ENCODE peak calls at places on chromosomes 4 and X, in five cellular contexts. One of them, this sample, is unnamed. For H3K36me3, the result is how much of the 10 kb centered on the place peaks cover.

GRCh38 chrX:52337410-52337809 is 31.4 kb upstream of the XAGE2 start:
- DNase-seq in H7: no peak
- DNase-seq in upper lobe of left lung: no peak
- DNase-seq in CD8-positive, alpha-beta memory T cell: no peak
- DNase-seq in left lung: no peak
- DNase-seq in this sample: no peak

GRCh38 chr4:40976343-40976742 is 226.6 kb downstream of the NSUN7 start:
- DNase-seq in left lung: no peak
- DNase-seq in upper lobe of left lung: no peak
- DNase-seq in H7: peak
- DNase-seq in CD8-positive, alpha-beta memory T cell: no peak
- DNase-seq in this sample: peak

GRCh38 chr4:15425520-15425919 is 2.3 kb upstream of the C1QTNF7 start:
- DNase-seq in CD8-positive, alpha-beta memory T cell: no peak
- DNase-seq in upper lobe of left lung: no peak
- DNase-seq in H7: no peak
- DNase-seq in left lung: no peak
- DNase-seq in this sample: no peak

GRCh38 chr4:155759372-155760252 is 791 bp downstream of the GUCY1B1 start:
- DNase-seq in CD8-positive, alpha-beta memory T cell: no peak
- DNase-seq in upper lobe of left lung: peak
- DNase-seq in H7: peak
- DNase-seq in left lung: peak
- DNase-seq in this sample: peak

GRCh38 chr4:150297861-150298474 is 219.7 kb downstream of the DCLK2 start:
- DNase-seq in upper lobe of left lung: no peak
- DNase-seq in CD8-positive, alpha-beta memory T cell: no peak
- DNase-seq in left lung: no peak
- DNase-seq in H7: peak
- DNase-seq in this sample: peak

GRCh38 chr4:29423836-29424721 is 1296.1 kb upstream of the PCDH7 start:
- DNase-seq in CD8-positive, alpha-beta memory T cell: no peak
- DNase-seq in H7: no peak
- DNase-seq in left lung: no peak
- DNase-seq in upper lobe of left lung: no peak
- DNase-seq in this sample: no peak

GRCh38 chrX:18252644-18253359 is 32.1 kb upstream of the BEND2 start:
- DNase-seq in left lung: no peak
- DNase-seq in H7: peak
- DNase-seq in upper lobe of left lung: no peak
- DNase-seq in CD8-positive, alpha-beta memory T cell: no peak
- DNase-seq in this sample: no peak

GRCh38 chr4:61985426-61985825 is 785.3 kb downstream of the ADGRL3 start:
- DNase-seq in upper lobe of left lung: no peak
- DNase-seq in CD8-positive, alpha-beta memory T cell: no peak
- DNase-seq in H7: no peak
- DNase-seq in left lung: no peak
- DNase-seq in this sample: no peak

GRCh38 chrX:42783456-42783855 is 5.5 kb upstream of the PPP1R2C start:
- DNase-seq in CD8-positive, alpha-beta memory T cell: no peak
- DNase-seq in upper lobe of left lung: no peak
- DNase-seq in H7: no peak
- DNase-seq in left lung: no peak
- DNase-seq in this sample: no peak

GRCh38 chrX:45295587-45295986 is 94.9 kb upstream of the DIPK2B start:
- DNase-seq in H7: no peak
- DNase-seq in left lung: no peak
- DNase-seq in CD8-positive, alpha-beta memory T cell: no peak
- DNase-seq in upper lobe of left lung: no peak
- DNase-seq in this sample: peak

GRCh38 chrX:2425281-2426071 is 75.3 kb downstream of the DHRSX start:
- DNase-seq in CD8-positive, alpha-beta memory T cell: no peak
- DNase-seq in upper lobe of left lung: no peak
- DNase-seq in left lung: no peak
- DNase-seq in H7: peak
- DNase-seq in this sample: no peak

GRCh38 chr4:146478009-146478408 is 43.7 kb downstream of the SLC10A7 start:
- DNase-seq in CD8-positive, alpha-beta memory T cell: no peak
- DNase-seq in left lung: no peak
- DNase-seq in H7: no peak
- DNase-seq in upper lobe of left lung: no peak
- DNase-seq in this sample: peak

GRCh38 chr4:123014038-123014437 is 91.6 kb upstream of the NUDT6 start:
- DNase-seq in H7: no peak
- DNase-seq in CD8-positive, alpha-beta memory T cell: no peak
- DNase-seq in left lung: no peak
- DNase-seq in upper lobe of left lung: no peak
- DNase-seq in this sample: no peak

GRCh38 chr4:112840619-112841018 is 203.7 kb downstream of the LARP7 start:
- DNase-seq in upper lobe of left lung: no peak
- DNase-seq in left lung: no peak
- DNase-seq in H7: no peak
- DNase-seq in CD8-positive, alpha-beta memory T cell: no peak
- DNase-seq in this sample: no peak

GRCh38 chrX:38985375-38985774 is 184.1 kb downstream of the MID1IP1 start:
- DNase-seq in left lung: no peak
- DNase-seq in CD8-positive, alpha-beta memory T cell: no peak
- DNase-seq in upper lobe of left lung: no peak
- DNase-seq in H7: peak
- DNase-seq in this sample: no peak

GRCh38 chr4:15024386-15024785 is 22.1 kb downstream of the CPEB2 start:
- DNase-seq in CD8-positive, alpha-beta memory T cell: no peak
- DNase-seq in left lung: no peak
- DNase-seq in upper lobe of left lung: no peak
- DNase-seq in H7: no peak
- DNase-seq in this sample: no peak

GRCh38 chrX:1124531-1124930 is 87.9 kb downstream of the CRLF2 start:
- DNase-seq in left lung: no peak
- DNase-seq in CD8-positive, alpha-beta memory T cell: no peak
- DNase-seq in upper lobe of left lung: no peak
- DNase-seq in H7: no peak
- DNase-seq in this sample: no peak

GRCh38 chr4:33411182-33411581 is 2691.0 kb downstream of the PCDH7 start:
- DNase-seq in left lung: no peak
- DNase-seq in upper lobe of left lung: no peak
- DNase-seq in CD8-positive, alpha-beta memory T cell: no peak
- DNase-seq in H7: no peak
- DNase-seq in this sample: no peak

GRCh38 chrX:80511969-80512760 is 91.9 kb downstream of the TENT5D start:
- DNase-seq in left lung: no peak
- DNase-seq in CD8-positive, alpha-beta memory T cell: no peak
- DNase-seq in upper lobe of left lung: no peak
- DNase-seq in H7: no peak
- DNase-seq in this sample: no peak

GRCh38 chrX:49840679-49841078 is 11.6 kb downstream of the PAGE4 start:
- DNase-seq in upper lobe of left lung: no peak
- DNase-seq in left lung: peak
- DNase-seq in H7: peak
- DNase-seq in CD8-positive, alpha-beta memory T cell: no peak
- DNase-seq in this sample: peak

GRCh38 chr4:111011458-111011857 is 388.6 kb upstream of the PITX2 start:
- DNase-seq in H7: peak
- DNase-seq in CD8-positive, alpha-beta memory T cell: no peak
- DNase-seq in left lung: peak
- DNase-seq in upper lobe of left lung: no peak
- DNase-seq in this sample: no peak

GRCh38 chr4:98612318-98613250 is 45.8 kb downstream of the TSPAN5 start:
- DNase-seq in H7: no peak
- DNase-seq in upper lobe of left lung: peak
- DNase-seq in CD8-positive, alpha-beta memory T cell: no peak
- DNase-seq in left lung: no peak
- DNase-seq in this sample: no peak

GRCh38 chr4:98611649-98612317 is 46.6 kb downstream of the TSPAN5 start:
- DNase-seq in left lung: no peak
- DNase-seq in CD8-positive, alpha-beta memory T cell: no peak
- DNase-seq in H7: no peak
- DNase-seq in upper lobe of left lung: no peak
- DNase-seq in this sample: no peak

GRCh38 chr4:98608343-98608742 is 50.1 kb downstream of the TSPAN5 start:
- DNase-seq in left lung: no peak
- DNase-seq in CD8-positive, alpha-beta memory T cell: no peak
- DNase-seq in upper lobe of left lung: no peak
- DNase-seq in H7: no peak
- DNase-seq in this sample: peak

GRCh38 chr4:98609946-98610345 is 48.5 kb downstream of the TSPAN5 start:
- DNase-seq in upper lobe of left lung: no peak
- DNase-seq in left lung: no peak
- DNase-seq in H7: no peak
- DNase-seq in CD8-positive, alpha-beta memory T cell: no peak
- DNase-seq in this sample: no peak

GRCh38 chr4:98610926-98611325 is 47.5 kb downstream of the TSPAN5 start:
- DNase-seq in CD8-positive, alpha-beta memory T cell: no peak
- DNase-seq in H7: no peak
- DNase-seq in left lung: no peak
- DNase-seq in upper lobe of left lung: no peak
- DNase-seq in this sample: no peak
- H3K36me3 ChIP-seq in CD8-positive, alpha-beta memory T cell: under half
- H3K36me3 ChIP-seq in H7: under half
- H3K36me3 ChIP-seq in left lung: under half
- H3K36me3 ChIP-seq in upper lobe of left lung: under half
- H3K36me3 ChIP-seq in this sample: under half

DNA sequence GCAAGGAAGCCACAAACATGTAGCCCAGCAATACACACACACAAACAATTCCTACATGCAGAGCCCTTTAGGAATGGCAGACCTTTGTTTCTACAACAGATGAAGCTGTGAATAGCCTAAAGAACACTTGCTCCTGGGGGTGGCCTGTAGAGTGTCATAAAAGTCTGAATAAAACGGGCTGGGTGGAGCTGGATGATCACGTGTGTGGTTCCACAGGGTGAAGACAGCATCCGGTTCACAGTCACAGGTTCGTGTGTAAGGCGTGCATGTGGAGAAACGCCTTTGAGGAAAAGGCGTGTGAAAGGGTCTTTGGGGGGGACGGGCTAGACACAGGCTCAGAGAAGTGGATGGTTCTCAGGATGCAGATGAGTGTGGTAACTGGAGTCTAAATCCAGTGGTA is 156.1 kb downstream of the AFAP1 start:
- DNase-seq in CD8-positive, alpha-beta memory T cell: no peak
- DNase-seq in H7: no peak
- DNase-seq in upper lobe of left lung: no peak
- DNase-seq in left lung: no peak
- DNase-seq in this sample: no peak
- H3K36me3 ChIP-seq in CD8-positive, alpha-beta memory T cell: under half
- H3K36me3 ChIP-seq in H7: under half
- H3K36me3 ChIP-seq in upper lobe of left lung: under half
- H3K36me3 ChIP-seq in left lung: under half
- H3K36me3 ChIP-seq in this sample: half or more

DNA sequence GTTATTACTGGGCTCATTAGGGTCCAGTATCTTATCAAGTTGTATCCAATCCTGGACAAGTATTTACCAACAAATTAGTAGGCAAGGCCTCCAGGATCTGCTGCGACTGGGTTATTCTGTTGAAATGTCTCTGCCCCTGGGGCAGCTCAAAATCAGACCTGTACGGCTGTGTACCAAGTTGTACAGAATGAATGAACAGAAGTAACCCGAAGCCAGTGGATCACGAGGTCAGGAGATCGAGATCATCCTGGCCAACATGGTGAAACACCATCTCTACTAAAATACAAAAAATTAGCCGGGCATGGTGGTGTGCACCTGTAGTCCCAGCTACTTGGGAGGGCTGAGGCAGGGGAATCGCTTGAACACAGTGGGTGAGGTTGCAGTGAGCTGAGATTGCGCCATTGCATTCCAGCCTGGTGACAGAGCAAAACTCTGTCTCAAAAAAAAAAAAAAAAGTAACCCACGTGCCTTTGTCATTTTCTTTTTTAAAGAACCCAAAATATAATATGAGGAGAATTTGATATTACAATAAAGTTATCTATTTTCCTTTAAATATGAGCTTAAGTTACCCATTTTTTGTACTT is 127.3 kb downstream of the CBR4 start:
- DNase-seq in H7: no peak
- DNase-seq in left lung: no peak
- DNase-seq in CD8-positive, alpha-beta memory T cell: no peak
- DNase-seq in upper lobe of left lung: no peak
- DNase-seq in this sample: no peak
- H3K36me3 ChIP-seq in H7: under half
- H3K36me3 ChIP-seq in left lung: under half
- H3K36me3 ChIP-seq in CD8-positive, alpha-beta memory T cell: under half
- H3K36me3 ChIP-seq in upper lobe of left lung: under half
- H3K36me3 ChIP-seq in this sample: under half

GRCh38 chr4:39320381-39321115 is 45.6 kb downstream of the RFC1 start:
- DNase-seq in left lung: no peak
- DNase-seq in CD8-positive, alpha-beta memory T cell: no peak
- DNase-seq in upper lobe of left lung: no peak
- DNase-seq in H7: no peak
- DNase-seq in this sample: no peak

GRCh38 chr4:39326468-39326960 is 39.6 kb downstream of the RFC1 start:
- DNase-seq in left lung: no peak
- DNase-seq in upper lobe of left lung: no peak
- DNase-seq in CD8-positive, alpha-beta memory T cell: no peak
- DNase-seq in H7: no peak
- DNase-seq in this sample: no peak

GRCh38 chr4:39323836-39324235 is 42.3 kb downstream of the RFC1 start:
- DNase-seq in left lung: no peak
- DNase-seq in CD8-positive, alpha-beta memory T cell: no peak
- DNase-seq in H7: no peak
- DNase-seq in upper lobe of left lung: no peak
- DNase-seq in this sample: no peak

GRCh38 chr4:39324897-39325613 is 41.1 kb downstream of the RFC1 start:
- DNase-seq in left lung: no peak
- DNase-seq in H7: no peak
- DNase-seq in upper lobe of left lung: no peak
- DNase-seq in CD8-positive, alpha-beta memory T cell: no peak
- DNase-seq in this sample: no peak

GRCh38 chr4:39324446-39324845 is 41.7 kb downstream of the RFC1 start:
- DNase-seq in upper lobe of left lung: no peak
- DNase-seq in CD8-positive, alpha-beta memory T cell: no peak
- DNase-seq in H7: no peak
- DNase-seq in left lung: no peak
- DNase-seq in this sample: no peak
- H3K36me3 ChIP-seq in upper lobe of left lung: under half
- H3K36me3 ChIP-seq in CD8-positive, alpha-beta memory T cell: under half
- H3K36me3 ChIP-seq in H7: under half
- H3K36me3 ChIP-seq in left lung: under half
- H3K36me3 ChIP-seq in this sample: under half

DNA sequence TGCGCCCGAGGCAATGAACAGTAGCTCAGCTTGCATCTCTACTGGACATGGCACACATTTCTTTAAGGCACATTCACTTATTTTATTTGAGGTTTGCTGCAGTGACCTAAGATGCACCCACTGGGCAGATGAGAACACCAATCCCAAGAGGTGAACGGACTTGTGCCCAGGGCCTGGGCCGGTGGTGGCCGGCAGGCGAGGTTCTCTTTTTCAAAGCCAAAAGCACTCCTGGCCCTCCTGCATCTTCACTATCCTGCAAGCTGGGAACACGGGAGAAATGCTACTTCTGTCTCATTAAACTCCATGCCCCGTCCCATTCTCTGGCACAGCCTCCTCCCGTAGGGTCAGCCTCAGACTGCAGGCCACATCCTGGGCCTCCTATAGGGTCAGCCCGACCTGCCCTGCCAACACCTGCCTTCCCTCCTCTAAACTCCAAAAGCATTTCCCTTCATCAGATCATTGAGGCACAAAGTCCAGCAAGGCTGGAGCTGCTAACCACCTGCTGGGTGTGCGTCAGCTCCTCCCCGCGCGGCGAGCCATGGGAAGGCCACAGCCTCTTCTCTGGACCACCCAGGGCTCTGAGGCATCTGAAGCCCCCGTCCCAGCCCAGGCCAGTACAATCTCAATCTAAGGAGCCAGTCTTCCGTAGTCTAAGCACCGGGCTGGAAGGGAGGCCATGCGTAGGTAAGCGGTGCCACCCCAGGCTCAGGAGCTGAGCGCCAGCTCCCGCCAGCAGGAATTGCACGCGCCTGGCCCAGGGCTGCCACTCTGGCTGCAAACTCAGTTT is 166.1 kb downstream of the AFAP1 start:
- DNase-seq in upper lobe of left lung: peak
- DNase-seq in H7: peak
- DNase-seq in CD8-positive, alpha-beta memory T cell: no peak
- DNase-seq in left lung: no peak
- DNase-seq in this sample: no peak
- H3K36me3 ChIP-seq in upper lobe of left lung: under half
- H3K36me3 ChIP-seq in H7: under half
- H3K36me3 ChIP-seq in CD8-positive, alpha-beta memory T cell: under half
- H3K36me3 ChIP-seq in left lung: under half
- H3K36me3 ChIP-seq in this sample: half or more

This sample was measured in BE2C.